ENCODE peak calls at places on chromosomes 5 and 9, in ten cellular contexts. Z is dorsolateral prefrontal cortex; B is breast epithelium; C is astrocyte; U is tibial artery; J is upper lobe of left lung; A is fibroblast of lung; S is pancreas; N is CD4-positive, alpha-beta T cell; Y is PC-9. E is an unnamed sample. For H3K27me3, the result is how much of the 10 kb centered on the place peaks cover.

GRCh38 chr5:173793677-173794570 is 94.2 kb upstream of the CPEB4 start:
- DNase-seq in Z (no peak), B (peak), C (no peak), U (no peak), J (peak), A (no peak), S (no peak), N (no peak), Y (peak), E (no peak)

GRCh38 chr9:33377089-33377715 is 25.2 kb downstream of the AQP7 start:
- DNase-seq in Z (no peak), B (no peak), C (no peak), U (no peak), J (no peak), A (no peak), S (no peak), N (no peak), Y (no peak), E (no peak)

GRCh38 chr9:36137392-36138004 is 965 bp downstream of the GLIPR2 start:
- DNase-seq in Z (no peak), B (no peak), C (no peak), U (no peak), J (peak), A (peak), S (no peak), N (no peak), Y (no peak), E (no peak)

GRCh38 chr5:65989115-65989514 is 62.7 kb downstream of the ERBIN start:
- DNase-seq in Z (no peak), B (no peak), C (no peak), U (no peak), J (no peak), A (no peak), S (no peak), N (no peak), Y (no peak), E (no peak)

GRCh38 chr9:92736816-92737606 is 27.6 kb downstream of the BICD2 start:
- DNase-seq in Z (no peak), B (no peak), C (peak), U (peak), J (no peak), A (no peak), S (no peak), N (no peak), Y (no peak), E (no peak)

GRCh38 chr5:146073239-146073900 is 32.0 kb downstream of the PLAC8L1 start:
- DNase-seq in Z (no peak), B (no peak), C (no peak), U (no peak), J (no peak), A (no peak), S (no peak), N (no peak), Y (no peak), E (no peak)

GRCh38 chr5:31075981-31076380 is 117.5 kb upstream of the CDH6 start:
- DNase-seq in Z (no peak), B (no peak), C (no peak), U (no peak), J (no peak), A (no peak), S (no peak), N (no peak), Y (no peak), E (no peak)

GRCh38 chr9:70435948-70436347 is 21.5 kb upstream of the KLF9 start:
- DNase-seq in Z (no peak), B (no peak), C (peak), U (no peak), J (no peak), A (peak), S (no peak), N (no peak), Y (peak), E (no peak)

GRCh38 chr5:172123269-172123692 is 64.7 kb downstream of the STK10 start:
- DNase-seq in Z (peak), B (no peak), C (peak), U (peak), J (peak), A (peak), S (no peak), N (no peak), Y (peak), E (no peak)

GRCh38 chr9:120692901-120693573 is 21.2 kb downstream of the MEGF9 start:
- DNase-seq in Z (no peak), B (no peak), C (peak), U (no peak), J (no peak), A (peak), S (no peak), N (no peak), Y (no peak), E (no peak)

GRCh38 chr9:10366171-10366779 is 246.5 kb downstream of the PTPRD start:
- DNase-seq in Z (no peak), B (no peak), C (peak), U (no peak), J (no peak), A (peak), S (no peak), N (no peak), Y (no peak), E (no peak)

GRCh38 chr5:61055434-61056006 is 106.7 kb downstream of the SMIM15 start:
- DNase-seq in Z (no peak), B (no peak), C (peak), U (no peak), J (no peak), A (peak), S (no peak), N (no peak), Y (no peak), E (no peak)

GRCh38 chr9:976805-977360 is 428 bp downstream of the DMRT3 start:
- DNase-seq in Z (no peak), B (no peak), C (no peak), U (no peak), J (no peak), A (no peak), S (peak), N (no peak), Y (no peak), E (no peak)

GRCh38 chr5:78574157-78574673 is 74.4 kb downstream of the LHFPL2 start:
- DNase-seq in Z (no peak), B (no peak), C (no peak), U (no peak), J (peak), A (no peak), S (no peak), N (no peak), Y (no peak), E (no peak)

GRCh38 chr9:21802418-21803000 is at the start of gene MTAP:
- DNase-seq in Z (peak), B (peak), C (peak), U (peak), J (peak), A (peak), S (peak), N (peak), Y (peak), E (peak)

GRCh38 chr9:132128191-132128590 is 33.7 kb upstream of the NTNG2 start:
- DNase-seq in Z (no peak), B (no peak), C (no peak), U (no peak), J (no peak), A (no peak), S (no peak), N (no peak), Y (no peak), E (no peak)

GRCh38 chr9:7536310-7536939 is 263.2 kb downstream of the DMAC1 start:
- DNase-seq in Z (peak), B (no peak), C (peak), U (peak), J (peak), A (peak), S (peak), N (no peak), Y (peak), E (peak)

GRCh38 chr9:93318441-93318840 is 133.0 kb upstream of the FAM120A start:
- DNase-seq in Z (no peak), B (no peak), C (no peak), U (no peak), J (no peak), A (no peak), S (peak), N (no peak), Y (no peak), E (no peak)

GRCh38 chr9:88388203-88388885 is at the start of gene SPIN1:
- DNase-seq in Z (peak), B (peak), C (peak), U (peak), J (peak), A (peak), S (peak), N (peak), Y (peak), E (no peak)

GRCh38 chr5:149581931-149582768 is 852 bp downstream of the ARHGEF37 start:
- DNase-seq in Z (no peak), B (peak), C (no peak), U (no peak), J (no peak), A (no peak), S (no peak), N (no peak), Y (no peak), E (no peak)

GRCh38 chr9:27487128-27487527 is 37.0 kb upstream of the IFNK start:
- DNase-seq in Z (no peak), B (no peak), C (no peak), U (no peak), J (no peak), A (no peak), S (no peak), N (no peak), Y (no peak), E (no peak)

GRCh38 chr9:37371565-37372464 is 50.7 kb upstream of the GRHPR start:
- DNase-seq in Z (no peak), B (no peak), C (peak), U (no peak), J (no peak), A (no peak), S (no peak), N (no peak), Y (no peak), E (no peak)

GRCh38 chr5:62934319-62934718 is 355.7 kb downstream of the LRRC70 start:
- DNase-seq in Z (no peak), B (no peak), C (no peak), U (no peak), J (no peak), A (no peak), S (no peak), N (no peak), Y (no peak), E (no peak)

GRCh38 chr9:134626141-134626423 is 15.5 kb upstream of the COL5A1 start:
- DNase-seq in Z (no peak), B (no peak), C (no peak), U (peak), J (peak), A (no peak), S (no peak), N (no peak), Y (no peak), E (no peak)

GRCh38 chr9:136985027-136985602 is 2.3 kb downstream of the LCNL1 start:
- DNase-seq in Z (no peak), B (no peak), C (no peak), U (no peak), J (no peak), A (no peak), S (no peak), N (no peak), Y (no peak), E (no peak)

GRCh38 chr9:121886759-121887485 is 206.2 kb downstream of the TTLL11 start:
- DNase-seq in Z (no peak), B (no peak), C (no peak), U (no peak), J (no peak), A (no peak), S (no peak), N (no peak), Y (no peak), E (no peak)

GRCh38 chr9:2704504-2704903 is 12.8 kb upstream of the KCNV2 start:
- DNase-seq in Z (no peak), B (no peak), C (peak), U (no peak), J (no peak), A (no peak), S (no peak), N (no peak), Y (no peak), E (no peak)

GRCh38 chr5:35854248-35854647 is 2.4 kb upstream of the IL7R start:
- DNase-seq in Z (no peak), B (no peak), C (no peak), U (no peak), J (no peak), A (no peak), S (no peak), N (peak), Y (no peak), E (no peak)

GRCh38 chr9:33130961-33131360 is 36.2 kb downstream of the B4GALT1 start:
- DNase-seq in Z (no peak), B (no peak), C (no peak), U (peak), J (peak), A (no peak), S (no peak), N (no peak), Y (no peak), E (no peak)

GRCh38 chr9:75866273-75866871 is 24.1 kb upstream of the PCSK5 start:
- DNase-seq in Z (peak), B (peak), C (peak), U (peak), J (no peak), A (peak), S (no peak), N (peak), Y (peak), E (no peak)

GRCh38 chr5:1983919-1984695 is 101.4 kb upstream of the IRX4 start:
- DNase-seq in Z (no peak), B (no peak), C (no peak), U (no peak), J (no peak), A (no peak), S (no peak), N (no peak), Y (no peak), E (no peak)

GRCh38 chr9:38084556-38084880 is 15.5 kb upstream of the SHB start:
- DNase-seq in Z (peak), B (no peak), C (no peak), U (peak), J (peak), A (no peak), S (no peak), N (no peak), Y (no peak), E (no peak)

GRCh38 chr5:104840284-104840683 is 1277.7 kb upstream of the NUDT12 start:
- DNase-seq in Z (no peak), B (no peak), C (no peak), U (no peak), J (no peak), A (no peak), S (no peak), N (no peak), Y (no peak), E (no peak)

GRCh38 chr9:137178201-137178938 is 6.5 kb upstream of the TMEM210 start:
- DNase-seq in Z (no peak), B (no peak), C (no peak), U (no peak), J (no peak), A (no peak), S (no peak), N (no peak), Y (peak), E (no peak)

GRCh38 chr9:107929439-107929838 is 439.9 kb upstream of the KLF4 start:
- DNase-seq in Z (peak), B (peak), C (no peak), U (peak), J (peak), A (peak), S (no peak), N (no peak), Y (no peak), E (no peak)

GRCh38 chr5:62268239-62268638 is 37.8 kb upstream of the KIF2A start:
- DNase-seq in Z (no peak), B (peak), C (peak), U (no peak), J (peak), A (no peak), S (no peak), N (no peak), Y (peak), E (no peak)

GRCh38 chr5:174320051-174320450 is 274.5 kb downstream of the NSG2 start:
- DNase-seq in Z (no peak), B (no peak), C (no peak), U (no peak), J (no peak), A (no peak), S (no peak), N (no peak), Y (no peak), E (no peak)

GRCh38 chr5:59640411-59640810 is 253.1 kb downstream of the PDE4D start:
- DNase-seq in Z (no peak), B (no peak), C (peak), U (no peak), J (no peak), A (no peak), S (no peak), N (no peak), Y (peak), E (no peak)

GRCh38 chr5:62316110-62316509 is 10.1 kb downstream of the KIF2A start:
- DNase-seq in Z (no peak), B (no peak), C (peak), U (no peak), J (no peak), A (peak), S (no peak), N (no peak), Y (no peak), E (no peak)

DNA sequence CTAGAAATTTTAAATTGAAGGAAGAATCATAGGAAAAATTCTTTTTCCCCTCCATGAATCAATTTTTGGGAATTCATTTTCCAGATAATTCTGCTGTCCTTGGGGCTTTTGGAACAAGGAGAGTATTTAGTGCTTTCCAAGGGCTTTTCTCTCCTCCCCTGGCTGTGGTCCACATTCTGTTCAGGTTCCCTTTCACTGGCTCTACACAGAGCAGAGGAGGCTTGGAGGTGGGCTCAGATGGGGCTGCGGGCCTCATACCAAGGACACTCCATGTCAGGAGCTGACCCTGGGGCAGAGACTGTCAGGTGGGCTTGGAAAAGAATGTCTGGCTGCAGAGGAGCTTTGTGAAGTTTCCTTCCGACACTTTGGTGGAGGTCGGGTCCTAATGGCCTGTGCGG is 128.1 kb downstream of the GADD45G start:
- DNase-seq in Z (no peak), B (no peak), C (no peak), U (no peak), J (no peak), A (no peak), S (no peak), N (no peak), Y (no peak), E (no peak)
- H3K27ac ChIP-seq in Z (no peak), B (no peak), C (no peak), U (no peak), J (no peak), A (no peak), S (no peak), N (no peak), Y (no peak), E (no peak)

GRCh38 chr9:127309715-127310114 is 45.1 kb downstream of the GARNL3 start:
- DNase-seq in Z (no peak), B (no peak), C (no peak), U (no peak), J (no peak), A (no peak), S (no peak), N (no peak), Y (no peak), E (no peak)

GRCh38 chr9:127307802-127308201 is 43.2 kb downstream of the GARNL3 start:
- DNase-seq in Z (no peak), B (no peak), C (no peak), U (no peak), J (no peak), A (no peak), S (no peak), N (no peak), Y (no peak), E (no peak)

GRCh38 chr9:127313042-127313560 is 48.5 kb downstream of the GARNL3 start:
- DNase-seq in Z (no peak), B (no peak), C (no peak), U (no peak), J (no peak), A (no peak), S (no peak), N (no peak), Y (no peak), E (no peak)

GRCh38 chr9:127308559-127309429 is 44.2 kb downstream of the GARNL3 start:
- DNase-seq in Z (no peak), B (no peak), C (peak), U (no peak), J (no peak), A (peak), S (no peak), N (no peak), Y (no peak), E (no peak)

GRCh38 chr9:127311239-127311741 is 46.7 kb downstream of the GARNL3 start:
- DNase-seq in Z (no peak), B (no peak), C (peak), U (peak), J (peak), A (peak), S (no peak), N (no peak), Y (peak), E (no peak)
- H3K27me3 ChIP-seq in Z (under half), B (under half), C (under half), U (under half), J (under half), A (under half), S (under half), N (under half), Y (under half), E (under half)

DNA sequence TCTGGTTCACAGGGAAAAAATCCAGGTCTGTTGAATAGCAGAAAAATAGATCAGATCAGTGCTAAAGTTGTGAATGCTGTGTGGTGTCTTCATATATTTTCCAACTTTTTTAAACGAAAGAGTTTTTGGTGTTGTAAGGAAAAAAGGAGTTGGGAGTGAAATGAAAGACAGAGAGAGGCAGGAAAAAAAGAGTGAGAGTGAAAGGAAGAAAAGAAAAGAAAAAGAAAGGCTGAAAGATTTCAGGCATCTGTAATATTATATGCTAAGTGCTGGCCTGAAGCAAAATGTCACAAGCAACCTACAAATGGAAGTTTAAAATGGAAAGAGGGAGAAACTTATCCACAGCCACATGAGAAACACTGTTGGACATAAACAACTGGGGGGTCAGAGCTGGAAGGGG is 124.4 kb downstream of the EBF1 start:
- DNase-seq in Z (no peak), B (no peak), C (no peak), U (no peak), J (no peak), A (no peak), S (no peak), N (no peak), Y (no peak), E (no peak)
- TF ChIP-seq CTCF in Z (no peak), B (no peak), C (no peak), U (no peak), J (no peak), A (no peak), S (no peak), N (no peak), Y (no peak), E (no peak)

GRCh38 chr9:105299190-105299854 is 54.9 kb downstream of the SLC44A1 start:
- DNase-seq in Z (no peak), B (no peak), C (peak), U (peak), J (peak), A (peak), S (no peak), N (no peak), Y (peak), E (peak)

GRCh38 chr9:105295986-105296385 is 51.5 kb downstream of the SLC44A1 start:
- DNase-seq in Z (no peak), B (no peak), C (no peak), U (no peak), J (no peak), A (peak), S (no peak), N (no peak), Y (no peak), E (no peak)

GRCh38 chr9:105296445-105296844 is 52.0 kb downstream of the SLC44A1 start:
- DNase-seq in Z (no peak), B (no peak), C (no peak), U (no peak), J (no peak), A (no peak), S (no peak), N (no peak), Y (no peak), E (no peak)

GRCh38 chr9:105296889-105297288 is 52.4 kb downstream of the SLC44A1 start:
- DNase-seq in Z (no peak), B (no peak), C (peak), U (no peak), J (no peak), A (peak), S (no peak), N (no peak), Y (peak), E (peak)

GRCh38 chr9:105297442-105298097 is 53.1 kb downstream of the SLC44A1 start:
- DNase-seq in Z (no peak), B (no peak), C (no peak), U (no peak), J (no peak), A (no peak), S (no peak), N (no peak), Y (no peak), E (no peak)
- H3K27ac ChIP-seq in Z (peak), B (peak), C (peak), U (peak), J (peak), A (peak), S (peak), N (no peak), Y (peak), E (peak)

E was measured in AG04450.